ENCODE peak calls at places on chromosomes 6 and 20, in five cellular contexts. R is stomach, N is progenitor cell of endocrine pancreas, S is heart left ventricle, Q is B cell. M is an unnamed sample.

GRCh38 chr6:76876922-76877553 is 586.3 kb downstream of the HTR1B start:
- DNase-seq in S (no peak), Q (no peak), R (peak; percentile 54), N (peak; percentile 43), M (no peak)

GRCh38 chr20:4666001-4666470 is 55.7 kb upstream of the PRND start:
- DNase-seq in S (no peak), R (no peak), Q (no peak), N (no peak), M (peak; percentile 17)

GRCh38 chr6:152160346-152160745 is 352.9 kb downstream of the ESR1 start:
- DNase-seq in Q (peak; percentile 26), S (no peak), N (no peak), R (no peak), M (no peak)

GRCh38 chr6:64984947-64985346 is 722.1 kb downstream of the EYS start:
- DNase-seq in R (no peak), N (no peak), Q (no peak), S (no peak), M (no peak)

GRCh38 chr6:26327450-26328264 is 37.3 kb upstream of the BTN3A2 start:
- DNase-seq in N (peak; percentile 42), S (no peak), R (no peak), Q (no peak), M (no peak)

GRCh38 chr6:27183082-27183832 is 64.2 kb upstream of the PRSS16 start:
- DNase-seq in Q (no peak), N (no peak), S (no peak), R (no peak), M (no peak)

GRCh38 chr20:13862245-13862644 is 77.4 kb downstream of the NDUFAF5 start:
- DNase-seq in R (no peak), N (no peak), Q (peak; percentile 10), S (no peak), M (no peak)

GRCh38 chr20:51532577-51533191 is 9.8 kb downstream of the NFATC2 start:
- DNase-seq in R (no peak), N (no peak), S (peak; percentile 73), Q (no peak), M (no peak)

GRCh38 chr6:44257007-44257752 is at the start of gene SLC35B2:
- DNase-seq in R (peak; percentile 68), S (peak; percentile 83), Q (peak; percentile 94), N (peak; percentile 65), M (peak; percentile 93)

GRCh38 chr6:44256291-44257006 is 879 bp downstream of the SLC35B2 start:
- DNase-seq in N (no peak), S (no peak), R (peak; percentile 48), Q (no peak), M (no peak)

GRCh38 chr6:44258921-44259320 is 1.6 kb upstream of the SLC35B2 start:
- DNase-seq in S (no peak), Q (no peak), R (no peak), N (no peak), M (no peak)

GRCh38 chr6:44258325-44258863 is 1.1 kb upstream of the SLC35B2 start:
- DNase-seq in N (no peak), R (no peak), S (no peak), Q (no peak), M (no peak)

GRCh38 chr6:44257753-44258324 is 511 bp upstream of the SLC35B2 start:
- DNase-seq in Q (peak; percentile 67), S (no peak), R (no peak), N (no peak), M (no peak)
- TF ChIP-seq CTCF in Q (peak; percentile 5), S (no peak), R (peak; percentile 15), N (no peak), M (no peak)

GRCh38 chr6:117477988-117478852 is 4.3 kb upstream of the DCBLD1 start:
- DNase-seq in R (no peak), Q (no peak), S (no peak), N (no peak), M (no peak)
- TF ChIP-seq CTCF in R (no peak), Q (no peak), S (peak; percentile 36), N (no peak), M (peak; percentile 31)

DNA sequence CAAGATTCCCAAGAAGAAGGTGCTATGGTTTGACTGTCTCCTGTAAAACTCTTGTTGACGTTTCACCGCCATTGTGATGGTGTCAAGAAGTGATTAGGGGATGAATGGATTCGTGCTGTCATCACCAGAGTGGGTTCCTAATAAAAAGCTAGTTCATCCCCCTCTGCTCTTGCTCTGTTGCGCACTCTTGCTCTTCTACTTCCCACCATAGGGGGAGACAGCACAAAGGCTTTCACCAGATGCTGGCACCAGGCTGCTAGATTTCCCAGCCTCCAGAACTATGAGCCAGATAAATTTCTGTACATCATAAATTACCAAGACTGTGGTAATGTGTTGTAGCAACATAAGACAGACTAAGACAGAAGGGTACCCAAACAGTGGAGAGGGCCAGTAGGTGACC is 21.6 kb upstream of the CCDC28A start:
- DNase-seq in R (no peak), S (no peak), N (no peak), Q (no peak), M (no peak)
- TF ChIP-seq CTCF in R (no peak), S (no peak), N (peak; percentile 46), Q (no peak), M (peak; percentile 33)

DNA sequence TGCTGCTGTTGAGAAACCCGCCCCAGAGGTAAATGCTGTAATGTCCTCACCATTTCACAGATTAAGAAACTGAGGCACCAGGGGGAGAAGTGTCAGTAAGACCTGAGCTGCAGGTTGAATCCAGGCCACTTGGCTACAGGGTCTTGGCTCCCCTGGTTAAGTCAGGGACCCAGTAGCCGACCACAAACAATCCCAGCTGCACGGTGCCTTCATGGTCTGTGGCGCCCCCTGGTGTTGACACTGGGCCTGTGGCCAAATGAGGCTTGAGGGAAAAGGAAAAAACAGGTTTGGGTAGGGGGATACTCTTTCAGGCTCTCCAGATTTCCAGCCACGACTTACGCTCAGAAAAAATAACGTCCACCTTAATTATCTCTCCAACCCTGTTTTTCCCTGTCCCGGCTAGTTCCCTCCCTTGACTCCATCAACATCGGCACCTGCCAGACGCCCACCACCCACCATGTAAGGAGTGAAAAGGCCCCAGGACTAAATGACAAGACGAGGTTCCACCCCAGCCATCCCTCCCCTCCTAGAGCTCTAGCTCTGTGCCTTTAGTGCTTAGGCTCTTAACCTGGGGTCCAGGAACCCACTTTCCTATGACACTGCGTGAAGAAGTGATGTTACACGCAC is 47.7 kb upstream of the POLR1H start:
- DNase-seq in Q (peak; percentile 56), N (peak; percentile 36), R (no peak), S (peak; percentile 81), M (no peak)
- TF ChIP-seq CTCF in Q (peak; percentile 79), N (peak; percentile 87), R (peak; percentile 83), S (peak; percentile 71), M (peak; percentile 86)

GRCh38 chr6:166957087-166957804 is 896 bp upstream of the RNASET2 start:
- DNase-seq in R (peak; percentile 61), Q (peak; percentile 40), S (peak; percentile 82), N (peak; percentile 15), M (no peak)

GRCh38 chr6:166959906-166960608 is 3.7 kb upstream of the RNASET2 start:
- DNase-seq in R (no peak), S (no peak), Q (no peak), N (no peak), M (no peak)

GRCh38 chr6:166957805-166958076 is 1.4 kb upstream of the RNASET2 start:
- DNase-seq in S (no peak), Q (no peak), N (no peak), R (no peak), M (no peak)

GRCh38 chr6:166958926-166959861 is 2.8 kb upstream of the RNASET2 start:
- DNase-seq in R (no peak), N (no peak), S (no peak), Q (peak; percentile 61), M (no peak)

DNA sequence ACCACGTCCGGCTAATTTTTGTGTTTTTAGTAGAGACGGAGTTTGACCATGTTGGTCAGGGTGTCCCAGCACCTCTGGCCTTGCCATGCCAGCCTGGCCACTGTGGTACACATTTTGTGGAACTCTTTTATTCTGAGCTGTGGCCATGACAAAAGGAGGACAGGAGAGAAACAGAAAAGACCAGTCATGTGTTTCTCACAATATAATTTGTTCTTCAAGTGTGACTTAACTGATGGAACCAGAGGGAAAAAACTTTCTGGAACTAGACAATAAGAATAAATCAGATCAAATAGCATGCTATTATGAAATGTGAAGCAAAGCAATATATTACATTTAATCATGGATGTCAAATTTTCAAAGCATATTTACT is 4.2 kb upstream of the RNASET2 start:
- DNase-seq in S (no peak), Q (no peak), R (no peak), N (no peak), M (no peak)
- TF ChIP-seq CTCF in S (no peak), Q (no peak), R (no peak), N (no peak), M (no peak)

DNA sequence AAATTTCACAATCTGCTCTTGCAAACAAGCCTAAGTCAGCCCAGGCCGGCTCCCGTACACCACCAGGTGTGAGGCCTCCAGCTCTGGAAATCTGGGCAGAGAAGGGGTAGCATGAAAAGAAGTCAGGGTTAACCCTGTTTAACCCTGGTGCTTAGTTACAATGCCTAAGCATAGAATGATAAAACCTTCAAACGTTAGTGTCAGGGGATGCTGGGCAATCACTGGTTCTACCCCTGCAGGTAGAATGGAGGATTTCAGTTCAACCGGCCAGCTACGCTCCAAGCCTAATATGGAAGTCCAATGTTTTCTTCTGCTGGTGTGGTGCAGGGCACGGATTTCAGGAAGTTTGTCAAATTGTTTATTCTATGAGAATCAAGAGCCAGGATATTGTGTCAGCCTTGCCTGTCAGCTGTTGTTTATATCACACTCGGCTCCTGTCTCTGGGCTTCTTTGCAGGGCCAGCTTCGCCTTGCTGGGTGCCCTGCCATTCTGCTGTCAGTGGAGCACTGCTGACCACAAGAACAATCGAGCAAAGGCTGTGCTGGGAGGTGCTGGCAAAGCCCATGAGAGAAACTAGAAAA is 20.2 kb upstream of the CD93 start:
- DNase-seq in Q (no peak), R (no peak), S (no peak), N (no peak), M (no peak)
- TF ChIP-seq CTCF in Q (no peak), R (no peak), S (peak; percentile 33), N (peak; percentile 40), M (no peak)

GRCh38 chr6:112224088-112224487 is 30.3 kb downstream of the LAMA4 start:
- DNase-seq in Q (no peak), R (no peak), S (no peak), N (no peak), M (no peak)
- TF ChIP-seq CTCF in Q (no peak), R (no peak), S (no peak), N (no peak), M (no peak)